ENCODE peak calls at places on chromosome 10, in five cellular contexts. One of them, this sample, is unnamed.

GRCh38 chr10:24952146-24952700 is at the start of gene PRTFDC1:
- DNase-seq in PC-3: peak
- DNase-seq in SK-N-SH: no peak
- DNase-seq in neural progenitor cell: no peak
- DNase-seq in MM.1S: no peak
- DNase-seq in this sample: peak

GRCh38 chr10:13984647-13985155 is 346.0 kb downstream of the FRMD4A start:
- DNase-seq in PC-3: peak
- DNase-seq in SK-N-SH: no peak
- DNase-seq in MM.1S: no peak
- DNase-seq in neural progenitor cell: no peak
- DNase-seq in this sample: no peak

GRCh38 chr10:72727128-72727527 is 35.2 kb downstream of the MCU start:
- DNase-seq in SK-N-SH: peak
- DNase-seq in PC-3: no peak
- DNase-seq in neural progenitor cell: no peak
- DNase-seq in MM.1S: no peak
- DNase-seq in this sample: no peak

GRCh38 chr10:76902949-76903348 is 734.7 kb downstream of the KCNMA1 start:
- DNase-seq in MM.1S: no peak
- DNase-seq in SK-N-SH: peak
- DNase-seq in PC-3: peak
- DNase-seq in neural progenitor cell: peak
- DNase-seq in this sample: peak

GRCh38 chr10:78914060-78914378 is 154.7 kb upstream of the ZMIZ1 start:
- DNase-seq in PC-3: no peak
- DNase-seq in MM.1S: no peak
- DNase-seq in SK-N-SH: no peak
- DNase-seq in neural progenitor cell: no peak
- DNase-seq in this sample: no peak

GRCh38 chr10:12214763-12215218 is 18.8 kb downstream of the CDC123 start:
- DNase-seq in PC-3: peak
- DNase-seq in MM.1S: peak
- DNase-seq in neural progenitor cell: peak
- DNase-seq in SK-N-SH: peak
- DNase-seq in this sample: peak

GRCh38 chr10:124293641-124294449 is 124.9 kb downstream of the OAT start:
- DNase-seq in SK-N-SH: peak
- DNase-seq in neural progenitor cell: no peak
- DNase-seq in MM.1S: no peak
- DNase-seq in PC-3: no peak
- DNase-seq in this sample: no peak

GRCh38 chr10:30294506-30295280 is 54.4 kb downstream of the MTPAP start:
- DNase-seq in SK-N-SH: no peak
- DNase-seq in MM.1S: no peak
- DNase-seq in PC-3: no peak
- DNase-seq in neural progenitor cell: no peak
- DNase-seq in this sample: no peak

GRCh38 chr10:78424721-78425120 is 391.1 kb downstream of the RPS24 start:
- DNase-seq in MM.1S: no peak
- DNase-seq in SK-N-SH: no peak
- DNase-seq in neural progenitor cell: peak
- DNase-seq in PC-3: peak
- DNase-seq in this sample: no peak

GRCh38 chr10:123496336-123496735 is 169.8 kb upstream of the GPR26 start:
- DNase-seq in SK-N-SH: no peak
- DNase-seq in MM.1S: no peak
- DNase-seq in PC-3: no peak
- DNase-seq in neural progenitor cell: no peak
- DNase-seq in this sample: no peak

GRCh38 chr10:78769526-78769925 is 299.2 kb upstream of the ZMIZ1 start:
- DNase-seq in neural progenitor cell: no peak
- DNase-seq in PC-3: no peak
- DNase-seq in MM.1S: no peak
- DNase-seq in SK-N-SH: no peak
- DNase-seq in this sample: no peak

GRCh38 chr10:128263891-128264688 is 137.9 kb upstream of the MKI67 start:
- DNase-seq in PC-3: peak
- DNase-seq in SK-N-SH: peak
- DNase-seq in MM.1S: peak
- DNase-seq in neural progenitor cell: peak
- DNase-seq in this sample: peak

GRCh38 chr10:116826803-116827202 is 22.5 kb upstream of the ENO4 start:
- DNase-seq in MM.1S: no peak
- DNase-seq in PC-3: no peak
- DNase-seq in neural progenitor cell: peak
- DNase-seq in SK-N-SH: no peak
- DNase-seq in this sample: no peak

GRCh38 chr10:74988055-74988773 is 123.2 kb upstream of the SAMD8 start:
- DNase-seq in PC-3: no peak
- DNase-seq in neural progenitor cell: no peak
- DNase-seq in MM.1S: peak
- DNase-seq in SK-N-SH: no peak
- DNase-seq in this sample: no peak

GRCh38 chr10:11212285-11212684 is 194.6 kb downstream of the CELF2 start:
- DNase-seq in SK-N-SH: no peak
- DNase-seq in PC-3: no peak
- DNase-seq in MM.1S: no peak
- DNase-seq in neural progenitor cell: no peak
- DNase-seq in this sample: no peak

GRCh38 chr10:2968401-2968800 is 98.9 kb upstream of the PFKP start:
- DNase-seq in neural progenitor cell: no peak
- DNase-seq in PC-3: peak
- DNase-seq in MM.1S: no peak
- DNase-seq in SK-N-SH: no peak
- DNase-seq in this sample: no peak

GRCh38 chr10:71324743-71325142 is 5.7 kb downstream of the SLC29A3 start:
- DNase-seq in PC-3: no peak
- DNase-seq in neural progenitor cell: no peak
- DNase-seq in SK-N-SH: no peak
- DNase-seq in MM.1S: no peak
- DNase-seq in this sample: no peak

GRCh38 chr10:2963889-2964631 is 103.3 kb upstream of the PFKP start:
- DNase-seq in PC-3: no peak
- DNase-seq in neural progenitor cell: no peak
- DNase-seq in MM.1S: no peak
- DNase-seq in SK-N-SH: no peak
- DNase-seq in this sample: no peak

GRCh38 chr10:124735491-124736286 is 8.5 kb downstream of the FAM53B start:
- DNase-seq in SK-N-SH: no peak
- DNase-seq in MM.1S: no peak
- DNase-seq in neural progenitor cell: no peak
- DNase-seq in PC-3: no peak
- DNase-seq in this sample: no peak

GRCh38 chr10:99859585-99859984 is 77.1 kb downstream of the ABCC2 start:
- DNase-seq in neural progenitor cell: peak
- DNase-seq in PC-3: peak
- DNase-seq in MM.1S: no peak
- DNase-seq in SK-N-SH: peak
- DNase-seq in this sample: peak

GRCh38 chr10:91683976-91684375 is 51.1 kb upstream of the PPP1R3C start:
- DNase-seq in neural progenitor cell: peak
- DNase-seq in PC-3: peak
- DNase-seq in SK-N-SH: no peak
- DNase-seq in MM.1S: no peak
- DNase-seq in this sample: no peak

GRCh38 chr10:61958311-61958710 is 56.8 kb downstream of the ARID5B start:
- DNase-seq in SK-N-SH: no peak
- DNase-seq in MM.1S: no peak
- DNase-seq in PC-3: no peak
- DNase-seq in neural progenitor cell: no peak
- DNase-seq in this sample: no peak

GRCh38 chr10:127408115-127408710 is 140.9 kb upstream of the NPS start:
- DNase-seq in MM.1S: no peak
- DNase-seq in SK-N-SH: no peak
- DNase-seq in PC-3: no peak
- DNase-seq in neural progenitor cell: no peak
- DNase-seq in this sample: no peak

GRCh38 chr10:3537518-3537917 is 247.5 kb downstream of the KLF6 start:
- DNase-seq in MM.1S: no peak
- DNase-seq in SK-N-SH: no peak
- DNase-seq in PC-3: no peak
- DNase-seq in neural progenitor cell: no peak
- DNase-seq in this sample: no peak

GRCh38 chr10:84095821-84096497 is 43.4 kb upstream of the GHITM start:
- DNase-seq in SK-N-SH: peak
- DNase-seq in neural progenitor cell: no peak
- DNase-seq in MM.1S: no peak
- DNase-seq in PC-3: no peak
- DNase-seq in this sample: no peak

GRCh38 chr10:50992972-50993766 is 81.1 kb upstream of the PRKG1 start:
- DNase-seq in SK-N-SH: peak
- DNase-seq in MM.1S: no peak
- DNase-seq in PC-3: peak
- DNase-seq in neural progenitor cell: peak
- DNase-seq in this sample: peak

GRCh38 chr10:119726291-119727261 is 726 bp downstream of the INPP5F start:
- DNase-seq in neural progenitor cell: peak
- DNase-seq in PC-3: no peak
- DNase-seq in SK-N-SH: peak
- DNase-seq in MM.1S: no peak
- DNase-seq in this sample: no peak

GRCh38 chr10:56920586-56921250 is 559.7 kb upstream of the ZWINT start:
- DNase-seq in SK-N-SH: no peak
- DNase-seq in MM.1S: no peak
- DNase-seq in neural progenitor cell: no peak
- DNase-seq in PC-3: peak
- DNase-seq in this sample: no peak

GRCh38 chr10:107546986-107547385 is 382.5 kb upstream of the SORCS1 start:
- DNase-seq in MM.1S: no peak
- DNase-seq in neural progenitor cell: no peak
- DNase-seq in SK-N-SH: no peak
- DNase-seq in PC-3: peak
- DNase-seq in this sample: no peak

GRCh38 chr10:12444981-12445700 is 95.8 kb downstream of the CAMK1D start:
- DNase-seq in neural progenitor cell: no peak
- DNase-seq in SK-N-SH: no peak
- DNase-seq in MM.1S: no peak
- DNase-seq in PC-3: no peak
- DNase-seq in this sample: no peak

GRCh38 chr10:130246113-130246512 is 109.9 kb downstream of the GLRX3 start:
- DNase-seq in MM.1S: no peak
- DNase-seq in PC-3: no peak
- DNase-seq in SK-N-SH: no peak
- DNase-seq in neural progenitor cell: no peak
- DNase-seq in this sample: no peak

GRCh38 chr10:12587408-12587807 is 238.1 kb downstream of the CAMK1D start:
- DNase-seq in SK-N-SH: no peak
- DNase-seq in PC-3: peak
- DNase-seq in neural progenitor cell: no peak
- DNase-seq in MM.1S: no peak
- DNase-seq in this sample: no peak

GRCh38 chr10:5789626-5790025 is 23.6 kb downstream of the GDI2 start:
- DNase-seq in neural progenitor cell: no peak
- DNase-seq in MM.1S: no peak
- DNase-seq in PC-3: no peak
- DNase-seq in SK-N-SH: no peak
- DNase-seq in this sample: no peak

GRCh38 chr10:5783300-5783699 is 29.9 kb downstream of the GDI2 start:
- DNase-seq in neural progenitor cell: no peak
- DNase-seq in SK-N-SH: no peak
- DNase-seq in MM.1S: no peak
- DNase-seq in PC-3: no peak
- DNase-seq in this sample: no peak

GRCh38 chr10:5788969-5789368 is 24.3 kb downstream of the GDI2 start:
- DNase-seq in PC-3: no peak
- DNase-seq in MM.1S: no peak
- DNase-seq in SK-N-SH: no peak
- DNase-seq in neural progenitor cell: no peak
- DNase-seq in this sample: no peak
- TF ChIP-seq EZH2phosphoT487 in PC-3: no peak
- TF ChIP-seq EZH2phosphoT487 in MM.1S: no peak
- TF ChIP-seq EZH2phosphoT487 in SK-N-SH: no peak
- TF ChIP-seq EZH2phosphoT487 in neural progenitor cell: no peak
- TF ChIP-seq EZH2phosphoT487 in this sample: no peak

GRCh38 chr10:89206402-89207180 is 526 bp downstream of the CH25H start:
- DNase-seq in PC-3: no peak
- DNase-seq in neural progenitor cell: no peak
- DNase-seq in MM.1S: no peak
- DNase-seq in SK-N-SH: peak
- DNase-seq in this sample: no peak
- TF ChIP-seq CTCF in PC-3: no peak
- TF ChIP-seq CTCF in neural progenitor cell: no peak
- TF ChIP-seq CTCF in MM.1S: no peak
- TF ChIP-seq CTCF in SK-N-SH: no peak
- TF ChIP-seq CTCF in this sample: no peak

DNA sequence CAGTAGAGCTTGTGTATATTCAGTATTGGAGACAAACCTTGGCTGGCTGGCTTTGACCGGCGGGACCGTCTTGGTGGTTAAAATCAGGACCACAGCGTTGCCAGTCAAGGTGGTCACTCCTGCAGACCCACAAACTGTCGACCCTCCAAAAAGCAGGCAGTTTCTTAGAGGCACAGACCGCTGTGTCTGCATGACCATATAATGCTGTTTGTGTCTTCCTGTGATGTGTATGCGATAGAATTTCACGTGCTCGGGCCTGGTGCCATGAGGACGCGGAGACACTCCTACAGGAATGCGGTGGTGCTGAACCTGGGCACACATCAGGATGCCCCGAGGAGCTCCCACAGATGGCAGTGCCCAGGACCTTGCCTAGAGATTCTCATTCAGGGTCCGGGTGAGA is 34.8 kb downstream of the BNIP3 start:
- DNase-seq in PC-3: peak
- DNase-seq in neural progenitor cell: no peak
- DNase-seq in MM.1S: no peak
- DNase-seq in SK-N-SH: no peak
- DNase-seq in this sample: no peak
- TF ChIP-seq EZH2phosphoT487 in PC-3: no peak
- TF ChIP-seq EZH2phosphoT487 in neural progenitor cell: no peak
- TF ChIP-seq EZH2phosphoT487 in MM.1S: no peak
- TF ChIP-seq EZH2phosphoT487 in SK-N-SH: no peak
- TF ChIP-seq EZH2phosphoT487 in this sample: no peak

DNA sequence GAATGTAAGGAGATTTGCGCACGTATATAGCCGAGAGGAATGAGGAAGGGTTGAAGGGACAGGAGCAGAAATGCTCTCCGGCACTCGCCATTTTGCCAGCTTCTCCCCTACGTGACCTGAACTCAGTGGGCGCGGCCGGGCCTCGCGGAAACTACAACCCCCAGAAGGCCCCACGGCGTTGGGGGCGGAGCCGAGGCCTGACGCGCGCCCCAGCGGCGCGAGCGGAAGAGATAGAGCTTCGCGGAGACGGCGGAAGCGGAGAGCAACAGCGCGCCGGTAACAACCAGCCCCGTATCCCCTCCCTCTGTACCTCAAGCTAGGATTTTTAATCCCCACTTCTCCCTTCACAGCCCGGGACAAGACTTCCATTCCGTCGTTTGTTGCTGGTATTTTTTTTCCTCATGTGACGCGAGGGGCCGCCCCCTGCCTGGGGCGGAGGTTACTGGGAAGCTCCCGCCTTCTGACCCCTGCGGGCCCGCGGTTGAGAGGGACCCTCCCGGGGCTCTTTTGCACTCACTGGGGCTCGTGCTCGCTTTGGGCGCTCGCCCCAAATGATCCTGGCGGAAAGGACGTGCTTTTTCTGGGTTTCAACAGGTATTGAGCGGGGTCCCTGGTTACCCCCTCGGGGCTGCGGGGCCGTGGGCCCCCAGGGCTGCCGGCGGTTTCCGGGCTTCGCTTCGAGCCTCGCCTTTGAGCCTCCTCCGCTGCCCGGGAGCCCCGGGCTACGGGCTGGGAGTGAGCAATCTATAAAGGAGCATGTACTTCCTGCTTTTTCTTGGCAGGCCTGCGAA is at the start of gene R3HCC1L:
- DNase-seq in PC-3: peak
- DNase-seq in SK-N-SH: peak
- DNase-seq in MM.1S: peak
- DNase-seq in neural progenitor cell: peak
- DNase-seq in this sample: peak
- TF ChIP-seq CTCF in PC-3: no peak
- TF ChIP-seq CTCF in SK-N-SH: no peak
- TF ChIP-seq CTCF in MM.1S: no peak
- TF ChIP-seq CTCF in neural progenitor cell: no peak
- TF ChIP-seq CTCF in this sample: no peak

This sample was measured in hepatocyte.